ENCODE peak calls at places on chromosome 22, in five cellular contexts. K is HuH-7.5, I is LoVo, J is NCI-H2081, G is activated gamma-delta T cell treated with Interleukin-2 at 50 U/mL for 16 hours. C is an unnamed sample.

GRCh38 chr22:21044931-21045584 is 688 bp upstream of the LRRC74B start:
- DNase-seq in K (no peak), I (no peak), J (no peak), G (no peak), C (no peak)

GRCh38 chr22:39078329-39078728 is 1.3 kb downstream of the APOBEC3G start:
- DNase-seq in K (no peak), I (no peak), J (no peak), G (no peak), C (no peak)

GRCh38 chr22:46064966-46065666 is 85.2 kb upstream of the PPARA start:
- DNase-seq in K (no peak), I (no peak), J (no peak), G (no peak), C (no peak)

GRCh38 chr22:39716534-39716933 is 146.0 kb downstream of the CACNA1I start:
- DNase-seq in K (no peak), I (no peak), J (no peak), G (no peak), C (no peak)

GRCh38 chr22:33038131-33038772 is 19.9 kb downstream of the SYN3 start:
- DNase-seq in K (no peak), I (no peak), J (no peak), G (no peak), C (no peak)

GRCh38 chr22:27241430-27242110 is 560.0 kb downstream of the MN1 start:
- DNase-seq in K (no peak), I (no peak), J (no peak), G (no peak), C (no peak)

GRCh38 chr22:31489632-31490495 is at the start of gene EIF4ENIF1:
- DNase-seq in K (peak), I (peak), J (peak), G (peak), C (peak)

GRCh38 chr22:45263790-45264269 is 20.9 kb upstream of the UPK3A start:
- DNase-seq in K (peak), I (no peak), J (no peak), G (no peak), C (peak)

GRCh38 chr22:30832407-30832987 is 136.1 kb downstream of the MORC2 start:
- DNase-seq in K (no peak), I (peak), J (no peak), G (no peak), C (no peak)

GRCh38 chr22:47166446-47167016 is 404.1 kb downstream of the TBC1D22A start:
- DNase-seq in K (no peak), I (no peak), J (no peak), G (no peak), C (no peak)

GRCh38 chr22:24200616-24201212 is 19.4 kb downstream of the SUSD2 start:
- DNase-seq in K (no peak), I (no peak), J (no peak), G (no peak), C (no peak)